ENCODE peak calls at places on chromosomes 11 and 22, in seven cellular contexts. One of them, this sample, is unnamed.

GRCh38 chr11:69671734-69672465 is 3.3 kb downstream of the LTO1 start:
- DNase-seq in cardiac septum: peak; percentile 71
- DNase-seq in RWPE1: no peak
- DNase-seq in HAP-1: no peak
- DNase-seq in activated CD4-positive, alpha-beta T cell treated with anti-CD3 and anti-CD28 coated beads, Interleukin-2, amount 50 U/mL, for 24 hours: no peak
- DNase-seq in ascending aorta: no peak
- DNase-seq in AG08395: no peak
- DNase-seq in this sample: no peak

GRCh38 chr22:37145415-37146385 is 4.0 kb downstream of the IL2RB start:
- DNase-seq in HAP-1: no peak
- DNase-seq in AG08395: no peak
- DNase-seq in cardiac septum: no peak
- DNase-seq in RWPE1: no peak
- DNase-seq in ascending aorta: no peak
- DNase-seq in activated CD4-positive, alpha-beta T cell treated with anti-CD3 and anti-CD28 coated beads, Interleukin-2, amount 50 U/mL, for 24 hours: no peak
- DNase-seq in this sample: peak; percentile 83

GRCh38 chr11:15006139-15006759 is 34.1 kb upstream of the CALCA start:
- DNase-seq in cardiac septum: no peak
- DNase-seq in HAP-1: peak; percentile 67
- DNase-seq in RWPE1: peak; percentile 5
- DNase-seq in activated CD4-positive, alpha-beta T cell treated with anti-CD3 and anti-CD28 coated beads, Interleukin-2, amount 50 U/mL, for 24 hours: peak; percentile 2
- DNase-seq in ascending aorta: no peak
- DNase-seq in AG08395: peak; percentile 8
- DNase-seq in this sample: peak; percentile 61

GRCh38 chr11:2990617-2991476 is 1.3 kb downstream of the NAP1L4 start:
- DNase-seq in RWPE1: peak; percentile 31
- DNase-seq in AG08395: no peak
- DNase-seq in activated CD4-positive, alpha-beta T cell treated with anti-CD3 and anti-CD28 coated beads, Interleukin-2, amount 50 U/mL, for 24 hours: peak; percentile 46
- DNase-seq in cardiac septum: no peak
- DNase-seq in ascending aorta: no peak
- DNase-seq in HAP-1: peak; percentile 22
- DNase-seq in this sample: peak; percentile 68

GRCh38 chr11:117538256-117538655 is 210.6 kb downstream of the CEP164 start:
- DNase-seq in HAP-1: no peak
- DNase-seq in cardiac septum: no peak
- DNase-seq in RWPE1: no peak
- DNase-seq in activated CD4-positive, alpha-beta T cell treated with anti-CD3 and anti-CD28 coated beads, Interleukin-2, amount 50 U/mL, for 24 hours: no peak
- DNase-seq in ascending aorta: no peak
- DNase-seq in AG08395: no peak
- DNase-seq in this sample: no peak

GRCh38 chr22:49230194-49230577 is 597.5 kb downstream of the BRD1 start:
- DNase-seq in HAP-1: no peak
- DNase-seq in cardiac septum: peak; percentile 46
- DNase-seq in activated CD4-positive, alpha-beta T cell treated with anti-CD3 and anti-CD28 coated beads, Interleukin-2, amount 50 U/mL, for 24 hours: no peak
- DNase-seq in ascending aorta: peak; percentile 53
- DNase-seq in AG08395: no peak
- DNase-seq in RWPE1: no peak
- DNase-seq in this sample: no peak

GRCh38 chr11:37026741-37027140 is 428.7 kb upstream of the RAG2 start:
- DNase-seq in RWPE1: no peak
- DNase-seq in ascending aorta: no peak
- DNase-seq in HAP-1: peak; percentile 80
- DNase-seq in activated CD4-positive, alpha-beta T cell treated with anti-CD3 and anti-CD28 coated beads, Interleukin-2, amount 50 U/mL, for 24 hours: no peak
- DNase-seq in AG08395: no peak
- DNase-seq in cardiac septum: no peak
- DNase-seq in this sample: no peak

GRCh38 chr11:76269661-76270322 is 63.5 kb upstream of the WNT11 start:
- DNase-seq in HAP-1: no peak
- DNase-seq in cardiac septum: no peak
- DNase-seq in RWPE1: no peak
- DNase-seq in AG08395: no peak
- DNase-seq in activated CD4-positive, alpha-beta T cell treated with anti-CD3 and anti-CD28 coated beads, Interleukin-2, amount 50 U/mL, for 24 hours: no peak
- DNase-seq in ascending aorta: no peak
- DNase-seq in this sample: no peak

GRCh38 chr11:65786008-65786785 is 666 bp upstream of the OVOL1 start:
- DNase-seq in HAP-1: no peak
- DNase-seq in activated CD4-positive, alpha-beta T cell treated with anti-CD3 and anti-CD28 coated beads, Interleukin-2, amount 50 U/mL, for 24 hours: no peak
- DNase-seq in AG08395: no peak
- DNase-seq in cardiac septum: no peak
- DNase-seq in ascending aorta: no peak
- DNase-seq in RWPE1: no peak
- DNase-seq in this sample: peak; percentile 67

GRCh38 chr11:76579047-76579751 is 91.3 kb downstream of the LRRC32 start:
- DNase-seq in ascending aorta: peak; percentile 87
- DNase-seq in RWPE1: no peak
- DNase-seq in HAP-1: no peak
- DNase-seq in AG08395: no peak
- DNase-seq in cardiac septum: peak; percentile 85
- DNase-seq in activated CD4-positive, alpha-beta T cell treated with anti-CD3 and anti-CD28 coated beads, Interleukin-2, amount 50 U/mL, for 24 hours: no peak
- DNase-seq in this sample: no peak

GRCh38 chr22:47090591-47091240 is 328.3 kb downstream of the TBC1D22A start:
- DNase-seq in activated CD4-positive, alpha-beta T cell treated with anti-CD3 and anti-CD28 coated beads, Interleukin-2, amount 50 U/mL, for 24 hours: no peak
- DNase-seq in RWPE1: no peak
- DNase-seq in HAP-1: no peak
- DNase-seq in cardiac septum: no peak
- DNase-seq in ascending aorta: no peak
- DNase-seq in AG08395: peak; percentile 24
- DNase-seq in this sample: peak; percentile 26

GRCh38 chr11:33733978-33734377 is 2.2 kb downstream of the CD59 start:
- DNase-seq in RWPE1: no peak
- DNase-seq in HAP-1: no peak
- DNase-seq in activated CD4-positive, alpha-beta T cell treated with anti-CD3 and anti-CD28 coated beads, Interleukin-2, amount 50 U/mL, for 24 hours: no peak
- DNase-seq in cardiac septum: no peak
- DNase-seq in AG08395: no peak
- DNase-seq in ascending aorta: no peak
- DNase-seq in this sample: no peak

GRCh38 chr11:17400048-17400775 is 11.8 kb upstream of the KCNJ11 start:
- DNase-seq in RWPE1: no peak
- DNase-seq in HAP-1: no peak
- DNase-seq in cardiac septum: no peak
- DNase-seq in activated CD4-positive, alpha-beta T cell treated with anti-CD3 and anti-CD28 coated beads, Interleukin-2, amount 50 U/mL, for 24 hours: no peak
- DNase-seq in AG08395: no peak
- DNase-seq in ascending aorta: no peak
- DNase-seq in this sample: no peak

GRCh38 chr11:70230151-70230839 is 27.2 kb downstream of the FADD start:
- DNase-seq in RWPE1: no peak
- DNase-seq in AG08395: no peak
- DNase-seq in cardiac septum: no peak
- DNase-seq in activated CD4-positive, alpha-beta T cell treated with anti-CD3 and anti-CD28 coated beads, Interleukin-2, amount 50 U/mL, for 24 hours: no peak
- DNase-seq in HAP-1: no peak
- DNase-seq in ascending aorta: no peak
- DNase-seq in this sample: no peak

GRCh38 chr11:12274558-12275197 is 102.7 kb upstream of the PARVA start:
- DNase-seq in activated CD4-positive, alpha-beta T cell treated with anti-CD3 and anti-CD28 coated beads, Interleukin-2, amount 50 U/mL, for 24 hours: no peak
- DNase-seq in RWPE1: no peak
- DNase-seq in HAP-1: no peak
- DNase-seq in ascending aorta: peak; percentile 59
- DNase-seq in AG08395: no peak
- DNase-seq in cardiac septum: peak; percentile 67
- DNase-seq in this sample: peak; percentile 65

GRCh38 chr11:107563702-107564101 is 1.8 kb downstream of the ALKBH8 start:
- DNase-seq in AG08395: peak; percentile 64
- DNase-seq in ascending aorta: no peak
- DNase-seq in activated CD4-positive, alpha-beta T cell treated with anti-CD3 and anti-CD28 coated beads, Interleukin-2, amount 50 U/mL, for 24 hours: no peak
- DNase-seq in cardiac septum: no peak
- DNase-seq in RWPE1: peak; percentile 29
- DNase-seq in HAP-1: peak; percentile 63
- DNase-seq in this sample: peak; percentile 62

GRCh38 chr22:35220221-35220620 is 37.1 kb upstream of the HMGXB4 start:
- DNase-seq in activated CD4-positive, alpha-beta T cell treated with anti-CD3 and anti-CD28 coated beads, Interleukin-2, amount 50 U/mL, for 24 hours: no peak
- DNase-seq in cardiac septum: no peak
- DNase-seq in AG08395: no peak
- DNase-seq in RWPE1: no peak
- DNase-seq in ascending aorta: no peak
- DNase-seq in HAP-1: no peak
- DNase-seq in this sample: no peak

GRCh38 chr22:19353363-19354131 is 62.0 kb upstream of the CLTCL1 start:
- DNase-seq in HAP-1: no peak
- DNase-seq in ascending aorta: peak; percentile 59
- DNase-seq in cardiac septum: no peak
- DNase-seq in RWPE1: no peak
- DNase-seq in AG08395: no peak
- DNase-seq in activated CD4-positive, alpha-beta T cell treated with anti-CD3 and anti-CD28 coated beads, Interleukin-2, amount 50 U/mL, for 24 hours: no peak
- DNase-seq in this sample: no peak

GRCh38 chr11:94602430-94603372 is 35.5 kb downstream of the PIWIL4 start:
- DNase-seq in AG08395: peak; percentile 8
- DNase-seq in RWPE1: peak; percentile 66
- DNase-seq in activated CD4-positive, alpha-beta T cell treated with anti-CD3 and anti-CD28 coated beads, Interleukin-2, amount 50 U/mL, for 24 hours: no peak
- DNase-seq in ascending aorta: peak; percentile 74
- DNase-seq in HAP-1: peak; percentile 61
- DNase-seq in cardiac septum: peak; percentile 82
- DNase-seq in this sample: peak; percentile 94

GRCh38 chr22:49206281-49206680 is 621.4 kb downstream of the BRD1 start:
- DNase-seq in cardiac septum: no peak
- DNase-seq in RWPE1: no peak
- DNase-seq in activated CD4-positive, alpha-beta T cell treated with anti-CD3 and anti-CD28 coated beads, Interleukin-2, amount 50 U/mL, for 24 hours: no peak
- DNase-seq in HAP-1: no peak
- DNase-seq in ascending aorta: peak; percentile 40
- DNase-seq in AG08395: no peak
- DNase-seq in this sample: no peak

GRCh38 chr11:107044503-107044902 is 26.2 kb upstream of the GUCY1A2 start:
- DNase-seq in RWPE1: no peak
- DNase-seq in cardiac septum: no peak
- DNase-seq in AG08395: no peak
- DNase-seq in activated CD4-positive, alpha-beta T cell treated with anti-CD3 and anti-CD28 coated beads, Interleukin-2, amount 50 U/mL, for 24 hours: no peak
- DNase-seq in ascending aorta: no peak
- DNase-seq in HAP-1: no peak
- DNase-seq in this sample: peak; percentile 32

GRCh38 chr22:50238755-50239154 is 6.1 kb downstream of the TUBGCP6 start:
- DNase-seq in cardiac septum: no peak
- DNase-seq in HAP-1: no peak
- DNase-seq in AG08395: no peak
- DNase-seq in RWPE1: no peak
- DNase-seq in activated CD4-positive, alpha-beta T cell treated with anti-CD3 and anti-CD28 coated beads, Interleukin-2, amount 50 U/mL, for 24 hours: no peak
- DNase-seq in ascending aorta: no peak
- DNase-seq in this sample: no peak

GRCh38 chr11:72352859-72353551 is 81.3 kb downstream of the CLPB start:
- DNase-seq in AG08395: peak; percentile 82
- DNase-seq in RWPE1: no peak
- DNase-seq in HAP-1: no peak
- DNase-seq in ascending aorta: no peak
- DNase-seq in activated CD4-positive, alpha-beta T cell treated with anti-CD3 and anti-CD28 coated beads, Interleukin-2, amount 50 U/mL, for 24 hours: peak; percentile 7
- DNase-seq in cardiac septum: no peak
- DNase-seq in this sample: peak; percentile 80

This sample was measured in epithelial cell of esophagus.